ENCODE peak calls at places on chromosomes 7 and 10, in nine cellular contexts. One of them, this sample, is unnamed.

GRCh38 chr10:17504547-17505245 is 50.3 kb upstream of the ST8SIA6 start:
- DNase-seq in germinal center: no peak
- DNase-seq in NCI-H460: no peak
- DNase-seq in iPS-NIHi11: no peak
- DNase-seq in ureter: no peak
- DNase-seq in A549: no peak
- DNase-seq in HS-5: peak; percentile 56
- DNase-seq in Daoy: peak; percentile 35
- DNase-seq in NCI-H2081: no peak
- DNase-seq in this sample: peak; percentile 23

GRCh38 chr10:110011679-110012078 is 3.9 kb downstream of the ADD3 start:
- DNase-seq in NCI-H460: no peak
- DNase-seq in germinal center: no peak
- DNase-seq in ureter: no peak
- DNase-seq in iPS-NIHi11: no peak
- DNase-seq in Daoy: no peak
- DNase-seq in A549: no peak
- DNase-seq in HS-5: no peak
- DNase-seq in NCI-H2081: no peak
- DNase-seq in this sample: no peak

GRCh38 chr7:134742688-134743350 is 36.6 kb upstream of the CALD1 start:
- DNase-seq in NCI-H2081: no peak
- DNase-seq in NCI-H460: no peak
- DNase-seq in ureter: no peak
- DNase-seq in iPS-NIHi11: no peak
- DNase-seq in HS-5: no peak
- DNase-seq in Daoy: peak; percentile 30
- DNase-seq in A549: no peak
- DNase-seq in germinal center: no peak
- DNase-seq in this sample: no peak

GRCh38 chr10:86659161-86659691 is 4.9 kb downstream of the OPN4 start:
- DNase-seq in NCI-H460: no peak
- DNase-seq in ureter: no peak
- DNase-seq in germinal center: no peak
- DNase-seq in Daoy: no peak
- DNase-seq in HS-5: no peak
- DNase-seq in NCI-H2081: no peak
- DNase-seq in iPS-NIHi11: no peak
- DNase-seq in A549: no peak
- DNase-seq in this sample: no peak

GRCh38 chr10:77801474-77802238 is 124.9 kb downstream of the DLG5 start:
- DNase-seq in iPS-NIHi11: no peak
- DNase-seq in ureter: no peak
- DNase-seq in NCI-H460: no peak
- DNase-seq in HS-5: peak; percentile 20
- DNase-seq in A549: no peak
- DNase-seq in NCI-H2081: no peak
- DNase-seq in Daoy: peak; percentile 33
- DNase-seq in germinal center: no peak
- DNase-seq in this sample: peak; percentile 59

GRCh38 chr7:46229409-46229808 is 308.3 kb upstream of the IGFBP3 start:
- DNase-seq in NCI-H460: peak; percentile 32
- DNase-seq in HS-5: peak; percentile 81
- DNase-seq in iPS-NIHi11: no peak
- DNase-seq in NCI-H2081: no peak
- DNase-seq in germinal center: no peak
- DNase-seq in A549: peak; percentile 73
- DNase-seq in Daoy: peak; percentile 82
- DNase-seq in ureter: no peak
- DNase-seq in this sample: peak; percentile 42

GRCh38 chr10:78417425-78418370 is 384.0 kb downstream of the RPS24 start:
- DNase-seq in germinal center: no peak
- DNase-seq in HS-5: no peak
- DNase-seq in NCI-H460: no peak
- DNase-seq in NCI-H2081: no peak
- DNase-seq in A549: no peak
- DNase-seq in Daoy: no peak
- DNase-seq in ureter: peak; percentile 37
- DNase-seq in iPS-NIHi11: no peak
- DNase-seq in this sample: no peak

GRCh38 chr7:27165655-27166474 is 528 bp upstream of the HOXA9 start:
- DNase-seq in A549: no peak
- DNase-seq in iPS-NIHi11: no peak
- DNase-seq in germinal center: no peak
- DNase-seq in ureter: no peak
- DNase-seq in NCI-H460: no peak
- DNase-seq in NCI-H2081: no peak
- DNase-seq in HS-5: peak; percentile 93
- DNase-seq in Daoy: no peak
- DNase-seq in this sample: no peak

GRCh38 chr7:103640031-103640779 is 194.2 kb upstream of the SLC26A5 start:
- DNase-seq in ureter: no peak
- DNase-seq in Daoy: peak; percentile 53
- DNase-seq in iPS-NIHi11: no peak
- DNase-seq in NCI-H2081: no peak
- DNase-seq in germinal center: no peak
- DNase-seq in A549: no peak
- DNase-seq in HS-5: no peak
- DNase-seq in NCI-H460: no peak
- DNase-seq in this sample: peak; percentile 26

GRCh38 chr10:129896231-129897150 is 67.6 kb downstream of the EBF3 start:
- DNase-seq in A549: no peak
- DNase-seq in NCI-H460: no peak
- DNase-seq in ureter: no peak
- DNase-seq in iPS-NIHi11: peak; percentile 63
- DNase-seq in germinal center: no peak
- DNase-seq in NCI-H2081: no peak
- DNase-seq in HS-5: no peak
- DNase-seq in Daoy: no peak
- DNase-seq in this sample: no peak

GRCh38 chr7:74044366-74045350 is 16.7 kb downstream of the ELN start:
- DNase-seq in NCI-H2081: no peak
- DNase-seq in NCI-H460: no peak
- DNase-seq in A549: no peak
- DNase-seq in germinal center: no peak
- DNase-seq in iPS-NIHi11: no peak
- DNase-seq in Daoy: no peak
- DNase-seq in HS-5: no peak
- DNase-seq in ureter: no peak
- DNase-seq in this sample: no peak

GRCh38 chr7:47143344-47143743 is 438.6 kb downstream of the TNS3 start:
- DNase-seq in Daoy: no peak
- DNase-seq in ureter: no peak
- DNase-seq in A549: no peak
- DNase-seq in NCI-H2081: no peak
- DNase-seq in NCI-H460: no peak
- DNase-seq in iPS-NIHi11: no peak
- DNase-seq in germinal center: no peak
- DNase-seq in HS-5: peak; percentile 72
- DNase-seq in this sample: no peak

GRCh38 chr10:110498087-110498981 is 627 bp downstream of the DUSP5 start:
- DNase-seq in iPS-NIHi11: peak; percentile 44
- DNase-seq in Daoy: peak; percentile 57
- DNase-seq in HS-5: no peak
- DNase-seq in NCI-H460: no peak
- DNase-seq in NCI-H2081: peak; percentile 49
- DNase-seq in ureter: no peak
- DNase-seq in A549: peak; percentile 56
- DNase-seq in germinal center: peak; percentile 33
- DNase-seq in this sample: no peak

GRCh38 chr7:158023563-158024350 is 563.9 kb downstream of the PTPRN2 start:
- DNase-seq in iPS-NIHi11: no peak
- DNase-seq in NCI-H460: no peak
- DNase-seq in A549: no peak
- DNase-seq in Daoy: no peak
- DNase-seq in ureter: no peak
- DNase-seq in germinal center: no peak
- DNase-seq in NCI-H2081: no peak
- DNase-seq in HS-5: no peak
- DNase-seq in this sample: no peak

GRCh38 chr10:70588255-70588654 is 14.3 kb downstream of the PRF1 start:
- DNase-seq in HS-5: no peak
- DNase-seq in Daoy: no peak
- DNase-seq in A549: no peak
- DNase-seq in NCI-H460: no peak
- DNase-seq in iPS-NIHi11: no peak
- DNase-seq in germinal center: no peak
- DNase-seq in NCI-H2081: no peak
- DNase-seq in ureter: no peak
- DNase-seq in this sample: no peak

GRCh38 chr7:2014391-2015241 is 218.1 kb downstream of the MAD1L1 start:
- DNase-seq in ureter: peak; percentile 67
- DNase-seq in iPS-NIHi11: no peak
- DNase-seq in NCI-H2081: no peak
- DNase-seq in germinal center: no peak
- DNase-seq in Daoy: no peak
- DNase-seq in A549: no peak
- DNase-seq in NCI-H460: no peak
- DNase-seq in HS-5: no peak
- DNase-seq in this sample: no peak